ENCODE peak calls at places on chromosomes 16 and 17, in four cellular contexts. J, E, F and Z are unnamed samples.

GRCh38 chr16:48810803-48811453 is 200.9 kb upstream of the N4BP1 start:
- DNase-seq in E (no peak), J (no peak), F (no peak), Z (no peak)

GRCh38 chr17:30235386-30236296 is at the start of gene SLC6A4:
- DNase-seq in J (no peak), F (no peak), E (no peak), Z (no peak)

GRCh38 chr16:52235186-52235585 is 311.8 kb downstream of the TOX3 start:
- DNase-seq in J (no peak), F (no peak), E (no peak), Z (no peak)

GRCh38 chr17:15171433-15172047 is 93.6 kb downstream of the PMP22 start:
- DNase-seq in J (peak; percentile 56), F (peak; percentile 71), E (peak; percentile 62), Z (no peak)

GRCh38 chr16:70391881-70392481 is 45.3 kb downstream of the DDX19A start:
- DNase-seq in F (peak; percentile 21), J (no peak), E (peak; percentile 84), Z (no peak)

GRCh38 chr16:3304370-3304769 is 860 bp downstream of the TIGD7 start:
- DNase-seq in J (no peak), E (no peak), F (no peak), Z (no peak)

GRCh38 chr17:61405047-61405685 is 5.5 kb downstream of the TBX2 start:
- DNase-seq in J (no peak), F (no peak), E (no peak), Z (no peak)

GRCh38 chr17:81869221-81870154 is 1.6 kb downstream of the ARHGDIA start:
- DNase-seq in F (peak; percentile 14), J (peak; percentile 69), E (no peak), Z (no peak)

GRCh38 chr16:88721236-88721635 is 14.9 kb downstream of the CTU2 start:
- DNase-seq in J (no peak), F (no peak), E (no peak), Z (no peak)

GRCh38 chr16:81220369-81220768 is 18.1 kb upstream of the BCO1 start:
- DNase-seq in J (no peak), F (no peak), E (no peak), Z (no peak)

GRCh38 chr17:49574283-49574892 is 1.3 kb upstream of the NXPH3 start:
- DNase-seq in F (peak; percentile 60), E (no peak), J (no peak), Z (no peak)

GRCh38 chr17:64077409-64077808 is 52.5 kb downstream of the ERN1 start:
- DNase-seq in F (no peak), J (no peak), E (no peak), Z (no peak)

GRCh38 chr16:23965137-23965733 is 129.5 kb downstream of the PRKCB start:
- DNase-seq in F (no peak), E (no peak), J (no peak), Z (no peak)